ENCODE peak calls at places on chromosome 11, in five cellular contexts. One of them, this sample, is unnamed.

GRCh38 chr11:59551651-59552521 is 40.5 kb downstream of the OR4D9 start:
- DNase-seq in astrocyte of the spinal cord: peak
- DNase-seq in Caco-2: peak
- DNase-seq in gastrocnemius medialis: no peak
- DNase-seq in pancreas: no peak
- DNase-seq in this sample: peak

GRCh38 chr11:87459351-87459750 is 421.6 kb downstream of the TMEM135 start:
- DNase-seq in gastrocnemius medialis: no peak
- DNase-seq in pancreas: no peak
- DNase-seq in Caco-2: no peak
- DNase-seq in astrocyte of the spinal cord: no peak
- DNase-seq in this sample: no peak

GRCh38 chr11:95255523-95256165 is 24.6 kb upstream of the SESN3 start:
- DNase-seq in Caco-2: no peak
- DNase-seq in gastrocnemius medialis: no peak
- DNase-seq in astrocyte of the spinal cord: no peak
- DNase-seq in pancreas: no peak
- DNase-seq in this sample: no peak

GRCh38 chr11:86063536-86063935 is 5.3 kb downstream of the PICALM start:
- DNase-seq in gastrocnemius medialis: no peak
- DNase-seq in astrocyte of the spinal cord: peak
- DNase-seq in Caco-2: no peak
- DNase-seq in pancreas: no peak
- DNase-seq in this sample: peak

GRCh38 chr11:65662247-65662801 is 392 bp downstream of the RELA start:
- DNase-seq in Caco-2: no peak
- DNase-seq in gastrocnemius medialis: no peak
- DNase-seq in pancreas: no peak
- DNase-seq in astrocyte of the spinal cord: no peak
- DNase-seq in this sample: peak

GRCh38 chr11:130465259-130465658 is 16.8 kb downstream of the ADAMTS15 start:
- DNase-seq in astrocyte of the spinal cord: peak
- DNase-seq in Caco-2: no peak
- DNase-seq in pancreas: no peak
- DNase-seq in gastrocnemius medialis: no peak
- DNase-seq in this sample: no peak

GRCh38 chr11:87150936-87151335 is 113.2 kb downstream of the TMEM135 start:
- DNase-seq in pancreas: no peak
- DNase-seq in Caco-2: no peak
- DNase-seq in gastrocnemius medialis: no peak
- DNase-seq in astrocyte of the spinal cord: peak
- DNase-seq in this sample: peak

GRCh38 chr11:123197711-123198110 is 2.7 kb upstream of the CLMP start:
- DNase-seq in Caco-2: no peak
- DNase-seq in pancreas: no peak
- DNase-seq in gastrocnemius medialis: no peak
- DNase-seq in astrocyte of the spinal cord: no peak
- DNase-seq in this sample: peak

GRCh38 chr11:93905384-93905783 is 55.0 kb upstream of the VSTM5 start:
- DNase-seq in astrocyte of the spinal cord: peak
- DNase-seq in pancreas: no peak
- DNase-seq in Caco-2: peak
- DNase-seq in gastrocnemius medialis: no peak
- DNase-seq in this sample: peak

GRCh38 chr11:7577883-7578242 is 64.1 kb downstream of the PPFIBP2 start:
- DNase-seq in Caco-2: no peak
- DNase-seq in astrocyte of the spinal cord: peak
- DNase-seq in pancreas: no peak
- DNase-seq in gastrocnemius medialis: no peak
- DNase-seq in this sample: peak
- H3K4me3 ChIP-seq in Caco-2: no peak
- H3K4me3 ChIP-seq in astrocyte of the spinal cord: peak
- H3K4me3 ChIP-seq in pancreas: no peak
- H3K4me3 ChIP-seq in gastrocnemius medialis: peak
- H3K4me3 ChIP-seq in this sample: peak

GRCh38 chr11:112658521-112658920 is 302.7 kb upstream of the NCAM1 start:
- DNase-seq in gastrocnemius medialis: no peak
- DNase-seq in Caco-2: no peak
- DNase-seq in astrocyte of the spinal cord: no peak
- DNase-seq in pancreas: no peak
- DNase-seq in this sample: no peak

GRCh38 chr11:112652786-112653390 is 308.3 kb upstream of the NCAM1 start:
- DNase-seq in gastrocnemius medialis: peak
- DNase-seq in pancreas: no peak
- DNase-seq in astrocyte of the spinal cord: peak
- DNase-seq in Caco-2: no peak
- DNase-seq in this sample: peak

GRCh38 chr11:112656772-112657428 is 304.3 kb upstream of the NCAM1 start:
- DNase-seq in gastrocnemius medialis: peak
- DNase-seq in pancreas: no peak
- DNase-seq in astrocyte of the spinal cord: peak
- DNase-seq in Caco-2: no peak
- DNase-seq in this sample: peak

GRCh38 chr11:112659185-112659584 is 302.0 kb upstream of the NCAM1 start:
- DNase-seq in Caco-2: no peak
- DNase-seq in pancreas: no peak
- DNase-seq in astrocyte of the spinal cord: no peak
- DNase-seq in gastrocnemius medialis: no peak
- DNase-seq in this sample: peak

GRCh38 chr11:112655386-112655785 is 305.8 kb upstream of the NCAM1 start:
- DNase-seq in pancreas: no peak
- DNase-seq in Caco-2: no peak
- DNase-seq in gastrocnemius medialis: peak
- DNase-seq in astrocyte of the spinal cord: peak
- DNase-seq in this sample: peak
- TF ChIP-seq CTCF in pancreas: no peak
- TF ChIP-seq CTCF in Caco-2: peak
- TF ChIP-seq CTCF in gastrocnemius medialis: no peak
- TF ChIP-seq CTCF in astrocyte of the spinal cord: no peak
- TF ChIP-seq CTCF in this sample: no peak

GRCh38 chr11:83162377-83162776 is 5.4 kb downstream of the PCF11 start:
- DNase-seq in pancreas: no peak
- DNase-seq in Caco-2: no peak
- DNase-seq in astrocyte of the spinal cord: no peak
- DNase-seq in gastrocnemius medialis: no peak
- DNase-seq in this sample: peak
- H3K4me3 ChIP-seq in pancreas: no peak
- H3K4me3 ChIP-seq in Caco-2: no peak
- H3K4me3 ChIP-seq in astrocyte of the spinal cord: no peak
- H3K4me3 ChIP-seq in gastrocnemius medialis: no peak
- H3K4me3 ChIP-seq in this sample: no peak

DNA sequence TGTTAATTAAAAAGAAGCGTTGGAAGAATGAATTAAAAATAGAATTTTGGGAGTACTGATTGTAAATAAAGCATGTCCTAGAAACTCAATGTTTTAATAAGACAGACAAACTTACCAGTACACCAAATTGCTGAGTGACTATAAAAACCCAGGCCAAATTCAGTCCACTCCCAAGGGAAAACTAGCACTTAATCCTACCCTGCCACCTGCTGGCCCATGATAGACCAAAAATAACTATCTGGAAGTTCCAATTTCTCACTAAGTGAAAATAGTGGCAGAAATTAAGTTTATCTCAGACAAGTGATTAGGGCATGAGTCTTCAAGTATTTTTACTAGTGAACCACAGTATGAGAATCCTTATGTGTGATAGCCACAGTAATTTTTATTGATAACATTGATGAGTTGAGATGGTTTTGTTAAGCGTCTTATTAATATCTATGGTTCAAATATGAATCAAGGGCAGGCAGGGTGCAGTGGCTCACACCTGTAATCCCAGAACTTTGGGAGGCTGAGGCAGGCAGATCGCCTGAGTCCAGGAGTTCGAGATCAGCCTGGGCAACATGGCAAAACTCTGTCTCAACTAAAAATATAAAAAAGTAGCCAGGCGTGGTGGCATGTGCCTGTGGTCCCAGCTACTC is 9.8 kb upstream of the DDX10 start:
- DNase-seq in astrocyte of the spinal cord: peak
- DNase-seq in pancreas: no peak
- DNase-seq in Caco-2: peak
- DNase-seq in gastrocnemius medialis: peak
- DNase-seq in this sample: peak
- TF ChIP-seq CTCF in astrocyte of the spinal cord: peak
- TF ChIP-seq CTCF in pancreas: peak
- TF ChIP-seq CTCF in Caco-2: peak
- TF ChIP-seq CTCF in gastrocnemius medialis: peak
- TF ChIP-seq CTCF in this sample: peak

DNA sequence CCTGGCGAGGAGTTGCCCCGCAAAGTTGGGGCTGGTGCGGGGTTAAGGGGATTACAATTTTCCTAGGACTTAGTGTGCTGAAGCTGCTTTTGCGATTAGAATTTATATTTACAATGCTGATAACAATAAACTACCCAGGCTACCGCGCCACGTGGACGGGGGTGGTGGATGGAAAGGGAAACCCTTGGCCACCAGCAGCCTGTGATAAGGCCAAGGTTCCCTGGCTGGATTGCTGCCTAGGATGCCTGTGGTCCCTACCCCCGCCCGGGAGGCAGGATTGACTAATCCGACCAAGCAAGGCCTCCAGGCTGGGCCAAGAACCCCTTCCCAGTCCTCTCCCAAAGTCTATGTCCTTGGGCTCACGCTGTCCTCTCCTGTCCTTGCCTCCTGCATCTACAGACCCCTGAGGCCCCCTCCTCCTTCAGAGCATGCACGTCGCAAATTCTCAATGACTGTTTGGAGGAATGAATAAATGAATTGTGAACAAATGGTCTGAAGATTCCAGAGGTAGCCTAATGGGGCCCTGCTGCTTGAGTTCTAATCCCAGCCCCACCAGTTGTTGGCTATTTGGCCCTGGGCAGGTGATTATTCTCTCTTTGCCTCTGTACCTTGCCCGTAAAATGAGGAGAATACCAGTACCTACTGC is 7.6 kb upstream of the CHKA start:
- DNase-seq in pancreas: peak
- DNase-seq in astrocyte of the spinal cord: peak
- DNase-seq in Caco-2: peak
- DNase-seq in gastrocnemius medialis: peak
- DNase-seq in this sample: peak
- H3K4me3 ChIP-seq in pancreas: no peak
- H3K4me3 ChIP-seq in astrocyte of the spinal cord: peak
- H3K4me3 ChIP-seq in Caco-2: peak
- H3K4me3 ChIP-seq in gastrocnemius medialis: peak
- H3K4me3 ChIP-seq in this sample: peak